ENCODE peak calls at places on chromosomes 7 and 10, in six cellular contexts. H is Calu3, F is ovary, R is K562, N is brain microvascular endothelial cell, A is fibroblast of mammary gland. P is an unnamed sample.

GRCh38 chr10:86698207-86698940 is 30.1 kb downstream of the LDB3 start:
- DNase-seq in H (no peak), F (no peak), R (no peak), N (no peak), A (no peak), P (no peak)

GRCh38 chr7:47294569-47295222 is 287.2 kb downstream of the TNS3 start:
- DNase-seq in H (no peak), F (no peak), R (no peak), N (no peak), A (no peak), P (no peak)

GRCh38 chr7:139850906-139851305 is 21.8 kb downstream of the TBXAS1 start:
- DNase-seq in H (no peak), F (no peak), R (no peak), N (no peak), A (no peak), P (no peak)

GRCh38 chr7:50446542-50446960 is 3.6 kb downstream of the FIGNL1 start:
- DNase-seq in H (peak), F (no peak), R (no peak), N (peak), A (peak), P (no peak)

GRCh38 chr10:70441877-70442205 is 360 bp upstream of the NODAL start:
- DNase-seq in H (no peak), F (no peak), R (no peak), N (no peak), A (no peak), P (no peak)

GRCh38 chr10:122650331-122650730 is 49.3 kb downstream of the C10orf120 start:
- DNase-seq in H (no peak), F (no peak), R (no peak), N (no peak), A (no peak), P (no peak)

GRCh38 chr7:82685214-82685613 is 241.6 kb upstream of the CACNA2D1 start:
- DNase-seq in H (no peak), F (no peak), R (no peak), N (no peak), A (no peak), P (no peak)

GRCh38 chr7:120677535-120677934 is 180.4 kb downstream of the TSPAN12 start:
- DNase-seq in H (no peak), F (no peak), R (no peak), N (no peak), A (no peak), P (no peak)

GRCh38 chr10:132227851-132228390 is 41.2 kb downstream of the DPYSL4 start:
- DNase-seq in H (no peak), F (no peak), R (no peak), N (no peak), A (no peak), P (no peak)

GRCh38 chr7:120055300-120055699 is 217.7 kb upstream of the KCND2 start:
- DNase-seq in H (peak), F (no peak), R (no peak), N (peak), A (peak), P (no peak)

GRCh38 chr10:124569623-124570470 is 108.2 kb downstream of the LHPP start:
- DNase-seq in H (no peak), F (no peak), R (no peak), N (no peak), A (no peak), P (no peak)

GRCh38 chr10:18793951-18794350 is 134.7 kb downstream of the ARL5B start:
- DNase-seq in H (no peak), F (no peak), R (no peak), N (peak), A (peak), P (no peak)

GRCh38 chr7:45149606-45150005 is 8.0 kb upstream of the RAMP3 start:
- DNase-seq in H (no peak), F (no peak), R (no peak), N (no peak), A (no peak), P (no peak)

GRCh38 chr10:124604214-124605000 is 139.8 kb downstream of the FAM53B start:
- DNase-seq in H (no peak), F (no peak), R (no peak), N (no peak), A (no peak), P (no peak)

GRCh38 chr10:11450427-11450826 is 161.0 kb downstream of the USP6NL start:
- DNase-seq in H (no peak), F (no peak), R (no peak), N (no peak), A (no peak), P (no peak)

GRCh38 chr10:98414932-98415709 is at the start of gene PYROXD2:
- DNase-seq in H (peak), F (peak), R (peak), N (peak), A (peak), P (peak)

GRCh38 chr10:35934637-35934995 is 292.5 kb upstream of the FZD8 start:
- DNase-seq in H (no peak), F (no peak), R (no peak), N (no peak), A (no peak), P (no peak)

GRCh38 chr10:43202657-43203490 is 64.0 kb downstream of the RASGEF1A start:
- DNase-seq in H (peak), F (peak), R (peak), N (no peak), A (no peak), P (no peak)

GRCh38 chr7:82481499-82482097 is 38.0 kb upstream of the CACNA2D1 start:
- DNase-seq in H (no peak), F (no peak), R (no peak), N (no peak), A (peak), P (no peak)

GRCh38 chr10:6721480-6721879 is 141.4 kb upstream of the PRKCQ start:
- DNase-seq in H (peak), F (no peak), R (no peak), N (peak), A (peak), P (peak)

GRCh38 chr7:98168904-98169621 is 42.2 kb upstream of the BHLHA15 start:
- DNase-seq in H (no peak), F (no peak), R (no peak), N (no peak), A (no peak), P (no peak)

GRCh38 chr7:114979388-114979787 is 57.5 kb downstream of the MDFIC start:
- DNase-seq in H (peak), F (peak), R (no peak), N (peak), A (peak), P (no peak)

GRCh38 chr7:66070222-66070621 is 5.4 kb upstream of the ASL start:
- DNase-seq in H (no peak), F (no peak), R (no peak), N (no peak), A (peak), P (no peak)

GRCh38 chr10:71324743-71325142 is 5.7 kb downstream of the SLC29A3 start:
- DNase-seq in H (no peak), F (no peak), R (no peak), N (no peak), A (no peak), P (no peak)

GRCh38 chr7:137360087-137360679 is 16.6 kb upstream of the PTN start:
- DNase-seq in H (no peak), F (no peak), R (no peak), N (no peak), A (peak), P (peak)

GRCh38 chr7:155211761-155212160 is 85.9 kb upstream of the INSIG1 start:
- DNase-seq in H (no peak), F (no peak), R (no peak), N (no peak), A (no peak), P (no peak)

GRCh38 chr10:35598379-35598778 is 6.8 kb upstream of the GJD4 start:
- DNase-seq in H (peak), F (no peak), R (no peak), N (no peak), A (no peak), P (no peak)

GRCh38 chr7:100423315-100423714 is 5.2 kb downstream of the ZCWPW1 start:
- DNase-seq in H (no peak), F (no peak), R (no peak), N (no peak), A (no peak), P (no peak)

GRCh38 chr7:27611043-27611442 is 51.6 kb downstream of the HIBADH start:
- DNase-seq in H (no peak), F (no peak), R (no peak), N (no peak), A (peak), P (no peak)

GRCh38 chr10:78974409-78975317 is 94.1 kb upstream of the ZMIZ1 start:
- DNase-seq in H (peak), F (peak), R (peak), N (peak), A (peak), P (peak)
- TF ChIP-seq CTCF in H (peak), F (no peak), R (peak), N (peak), A (peak), P (peak)

GRCh38 chr10:13270877-13271551 is 28.9 kb downstream of the PHYH start:
- DNase-seq in H (no peak), F (no peak), R (peak), N (peak), A (peak), P (no peak)

GRCh38 chr10:13272164-13272571 is 27.7 kb downstream of the PHYH start:
- DNase-seq in H (no peak), F (peak), R (no peak), N (no peak), A (peak), P (peak)

GRCh38 chr10:13271552-13272163 is 28.2 kb downstream of the PHYH start:
- DNase-seq in H (peak), F (peak), R (peak), N (peak), A (peak), P (no peak)

GRCh38 chr10:13276749-13277394 is 23.0 kb downstream of the PHYH start:
- DNase-seq in H (no peak), F (peak), R (no peak), N (peak), A (peak), P (no peak)
- TF ChIP-seq CTCF in H (no peak), F (no peak), R (no peak), N (peak), A (peak), P (peak)

GRCh38 chr7:144069511-144069910 is at the start of gene OR2A25:
- DNase-seq in H (no peak), F (no peak), R (no peak), N (no peak), A (no peak), P (no peak)

GRCh38 chr7:144057954-144058353 is 9.2 kb downstream of the OR2A5 start:
- DNase-seq in H (no peak), F (no peak), R (no peak), N (peak), A (peak), P (no peak)

GRCh38 chr7:144063710-144064109 is 5.9 kb upstream of the OR2A25 start:
- DNase-seq in H (no peak), F (no peak), R (peak), N (no peak), A (no peak), P (no peak)
- TF ChIP-seq CTCF in H (no peak), F (no peak), R (peak), N (peak), A (peak), P (peak)

DNA sequence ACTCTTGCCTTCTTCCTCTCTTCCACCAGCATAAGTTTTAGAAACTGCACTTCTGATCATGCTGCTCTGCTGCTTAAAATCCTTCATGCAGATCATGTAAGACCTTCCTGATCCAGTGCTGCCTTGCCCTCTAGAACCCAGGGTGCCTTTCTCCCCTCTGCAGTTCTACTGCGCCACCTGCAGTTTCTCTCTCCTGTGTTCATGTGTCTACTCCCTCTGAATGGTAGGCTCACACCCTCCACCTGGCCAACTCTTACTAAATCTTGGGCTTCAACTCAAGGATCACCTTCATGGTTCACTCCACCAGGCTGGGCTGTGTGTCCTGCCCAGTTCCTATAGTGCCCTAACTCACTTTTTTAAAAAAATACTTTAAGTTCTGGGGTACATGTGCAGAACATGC is 174.6 kb upstream of the ITGB1 start:
- DNase-seq in H (peak), F (no peak), R (no peak), N (no peak), A (no peak), P (no peak)
- TF ChIP-seq CTCF in H (peak), F (no peak), R (peak), N (peak), A (peak), P (no peak)

GRCh38 chr7:2609001-2609411 is 22.8 kb upstream of the TTYH3 start:
- DNase-seq in H (no peak), F (no peak), R (peak), N (no peak), A (peak), P (no peak)
- TF ChIP-seq CTCF in H (no peak), F (no peak), R (peak), N (peak), A (peak), P (peak)

DNA sequence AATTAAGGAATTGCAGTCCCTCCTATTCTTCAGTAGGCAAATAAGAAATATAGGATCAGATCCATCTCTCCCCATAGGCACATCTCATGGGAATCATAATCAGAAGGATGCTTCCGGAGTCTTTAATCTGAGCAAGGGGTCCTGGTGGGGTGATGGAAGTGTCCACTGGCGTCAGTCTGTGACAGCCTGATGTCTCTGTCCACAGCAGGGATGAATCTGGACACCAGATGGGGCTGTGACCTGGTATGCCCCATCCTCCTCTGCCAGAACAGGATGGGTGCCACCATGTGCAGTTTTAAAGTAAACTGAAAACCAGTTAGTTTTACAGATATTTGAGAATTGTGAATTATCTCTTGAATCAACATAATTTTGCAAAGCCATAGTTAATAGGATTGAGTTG is 148.7 kb downstream of the C1GALT1 start:
- DNase-seq in H (no peak), F (no peak), R (no peak), N (no peak), A (no peak), P (no peak)
- TF ChIP-seq CTCF in H (no peak), F (no peak), R (peak), N (peak), A (no peak), P (no peak)

DNA sequence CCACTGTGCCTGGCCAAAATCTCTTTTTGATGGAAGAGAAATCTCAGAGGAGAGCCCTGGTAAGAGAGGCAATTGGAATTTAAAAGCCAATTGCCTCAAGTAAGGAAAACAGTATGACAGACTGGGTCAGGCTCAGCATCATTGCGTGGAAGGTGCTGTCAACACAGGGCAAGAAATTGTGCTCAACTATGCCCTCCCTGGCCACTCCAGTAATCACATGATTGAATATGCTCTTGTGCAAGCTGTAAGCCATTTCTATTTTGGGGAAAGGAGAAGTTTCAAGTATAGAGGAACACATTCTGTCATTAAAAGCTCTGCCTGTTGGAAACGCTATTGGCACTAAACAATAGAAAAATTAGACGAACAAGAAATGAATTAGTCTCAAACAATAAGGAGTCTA is 1127.7 kb downstream of the REEP3 start:
- DNase-seq in H (peak), F (no peak), R (no peak), N (no peak), A (no peak), P (no peak)
- TF ChIP-seq CTCF in H (no peak), F (no peak), R (peak), N (no peak), A (no peak), P (no peak)

DNA sequence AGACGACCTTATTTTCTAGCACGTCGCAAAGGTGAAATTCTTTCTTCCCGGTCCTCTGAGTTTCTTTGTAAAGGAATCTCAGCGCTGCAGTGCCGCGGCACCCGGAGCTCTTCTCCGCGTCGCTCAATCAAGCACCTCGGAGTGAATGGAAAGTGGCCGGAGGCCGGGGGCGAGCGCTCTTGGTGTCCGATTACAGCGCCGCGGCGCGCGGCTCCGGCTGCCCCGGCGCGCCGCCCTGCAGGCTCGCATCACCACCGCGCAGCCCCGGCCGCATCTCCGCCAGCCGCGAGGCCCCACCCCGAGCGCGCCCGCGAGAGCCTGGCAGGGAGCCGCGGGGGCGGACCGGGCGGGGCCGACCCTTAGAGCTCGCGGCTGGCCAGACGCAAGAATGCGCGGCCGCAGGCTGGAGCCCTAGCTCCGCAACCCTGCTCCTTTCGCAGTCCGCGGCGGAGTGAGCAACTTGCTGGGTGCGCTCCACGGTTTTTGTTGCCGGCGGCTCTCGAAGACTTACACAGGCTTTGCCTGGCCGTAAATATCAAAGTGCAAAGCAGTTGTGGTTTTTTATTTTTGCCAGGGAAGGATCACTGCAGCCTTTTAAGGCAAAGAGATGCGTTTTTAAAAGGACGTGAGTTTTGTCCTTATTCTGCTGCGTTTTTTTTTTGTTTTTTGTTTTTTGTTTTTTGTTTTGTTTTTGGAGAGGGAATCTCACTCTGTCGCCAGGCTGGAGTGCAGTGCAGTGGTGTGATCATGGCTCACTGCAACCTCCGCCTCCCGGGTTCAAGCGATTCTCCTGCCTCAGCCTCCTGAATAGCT is at the start of gene SEMA3C:
- DNase-seq in H (peak), F (peak), R (peak), N (peak), A (peak), P (peak)
- TF ChIP-seq CTCF in H (no peak), F (no peak), R (no peak), N (no peak), A (no peak), P (no peak)

GRCh38 chr10:119162693-119163092 is 2.8 kb downstream of the SFXN4 start:
- DNase-seq in H (no peak), F (no peak), R (no peak), N (no peak), A (no peak), P (no peak)

GRCh38 chr10:119162121-119162520 is 3.4 kb downstream of the SFXN4 start:
- DNase-seq in H (no peak), F (no peak), R (no peak), N (no peak), A (no peak), P (no peak)

GRCh38 chr10:119159332-119159731 is 6.2 kb downstream of the SFXN4 start:
- DNase-seq in H (no peak), F (peak), R (no peak), N (no peak), A (no peak), P (no peak)

GRCh38 chr10:119165171-119166110 is at the start of gene SFXN4:
- DNase-seq in H (peak), F (peak), R (peak), N (peak), A (peak), P (no peak)

GRCh38 chr10:119161680-119162079 is 3.8 kb downstream of the SFXN4 start:
- DNase-seq in H (no peak), F (peak), R (peak), N (no peak), A (peak), P (no peak)
- TF ChIP-seq CTCF in H (no peak), F (no peak), R (no peak), N (peak), A (peak), P (no peak)